ENCODE peak calls at places on chromosomes 3 and 15, in eight cellular contexts. I, K, A, F, S, T, J and L are unnamed samples.

GRCh38 chr3:42745776-42746454 is 27.1 kb downstream of the CCDC13 start:
- DNase-seq in I (no peak), K (no peak), A (no peak), F (no peak), S (no peak), T (no peak), J (no peak), L (no peak)

GRCh38 chr15:71182522-71182921 is 67.3 kb downstream of the THSD4 start:
- DNase-seq in I (no peak), K (no peak), A (no peak), F (no peak), S (no peak), T (no peak), J (no peak), L (no peak)

GRCh38 chr15:77160562-77161481 is 89.9 kb upstream of the TSPAN3 start:
- DNase-seq in I (no peak), K (no peak), A (peak), F (peak), S (no peak), T (no peak), J (no peak), L (no peak)

GRCh38 chr15:64856429-64857145 is 14.9 kb downstream of the PLEKHO2 start:
- DNase-seq in I (no peak), K (no peak), A (peak), F (no peak), S (peak), T (no peak), J (no peak), L (peak)

GRCh38 chr15:58010983-58011382 is 54.5 kb downstream of the ALDH1A2 start:
- DNase-seq in I (no peak), K (no peak), A (no peak), F (no peak), S (no peak), T (no peak), J (no peak), L (no peak)

GRCh38 chr3:123159926-123160635 is 41.7 kb upstream of the SEC22A start:
- DNase-seq in I (no peak), K (peak), A (no peak), F (no peak), S (peak), T (no peak), J (no peak), L (peak)

GRCh38 chr3:157127831-157128767 is 31.8 kb downstream of the CCNL1 start:
- DNase-seq in I (no peak), K (peak), A (peak), F (no peak), S (peak), T (peak), J (peak), L (peak)

GRCh38 chr3:175161291-175161690 is 302.2 kb downstream of the NAALADL2 start:
- DNase-seq in I (no peak), K (no peak), A (no peak), F (no peak), S (no peak), T (no peak), J (no peak), L (no peak)

GRCh38 chr3:141959921-141960554 is 83.6 kb downstream of the ATP1B3 start:
- DNase-seq in I (no peak), K (peak), A (no peak), F (no peak), S (peak), T (no peak), J (no peak), L (peak)

GRCh38 chr15:42172475-42172874 is 16.0 kb upstream of the PLA2G4F start:
- DNase-seq in I (no peak), K (no peak), A (peak), F (no peak), S (no peak), T (no peak), J (no peak), L (no peak)